ENCODE peak calls at places on chromosomes 11 and 22, in six cellular contexts. J, T, P, G, V and Q are unnamed samples.

GRCh38 chr22:48973694-48974041 is 854.0 kb downstream of the BRD1 start:
- DNase-seq in J (no peak), T (no peak), P (no peak), G (no peak), V (no peak), Q (no peak)

GRCh38 chr22:46039531-46039930 is 62.6 kb upstream of the WNT7B start:
- DNase-seq in J (no peak), T (no peak), P (no peak), G (no peak), V (no peak), Q (no peak)

GRCh38 chr11:111944139-111944538 is 7.0 kb downstream of the DIXDC1 start:
- DNase-seq in J (no peak), T (no peak), P (no peak), G (peak; percentile 40), V (peak; percentile 73), Q (peak; percentile 53)

GRCh38 chr11:46363031-46363407 is 15.8 kb downstream of the DGKZ start:
- DNase-seq in J (no peak), T (no peak), P (peak; percentile 40), G (no peak), V (peak; percentile 61), Q (no peak)

GRCh38 chr11:74636633-74637184 is 44.3 kb downstream of the POLD3 start:
- DNase-seq in J (no peak), T (no peak), P (no peak), G (no peak), V (peak; percentile 96), Q (no peak)

GRCh38 chr11:134682577-134682976 is 270.5 kb upstream of the B3GAT1 start:
- DNase-seq in J (no peak), T (no peak), P (no peak), G (no peak), V (no peak), Q (no peak)

GRCh38 chr11:44625759-44626523 is 60.5 kb downstream of the CD82 start:
- DNase-seq in J (peak; percentile 2), T (no peak), P (no peak), G (no peak), V (no peak), Q (no peak)

GRCh38 chr22:49393526-49393925 is 434.1 kb downstream of the BRD1 start:
- DNase-seq in J (no peak), T (no peak), P (no peak), G (no peak), V (no peak), Q (no peak)

GRCh38 chr11:1696608-1697570 is at the start of gene KRTAP5-6:
- DNase-seq in J (no peak), T (no peak), P (no peak), G (no peak), V (no peak), Q (no peak)

GRCh38 chr22:24005201-24005600 is at the start of gene GSTT4:
- DNase-seq in J (peak; percentile 11), T (no peak), P (no peak), G (no peak), V (no peak), Q (no peak)

GRCh38 chr11:111938687-111939160 is 1.6 kb downstream of the DIXDC1 start:
- DNase-seq in J (peak; percentile 77), T (no peak), P (no peak), G (peak; percentile 30), V (peak; percentile 46), Q (no peak)

GRCh38 chr11:69400769-69401590 is 80.5 kb upstream of the LINC01488 start:
- DNase-seq in J (no peak), T (no peak), P (no peak), G (no peak), V (no peak), Q (no peak)

GRCh38 chr11:67301313-67301921 is 1.9 kb upstream of the SSH3 start:
- DNase-seq in J (no peak), T (peak; percentile 10), P (no peak), G (no peak), V (no peak), Q (no peak)

GRCh38 chr11:119424775-119425174 is 1.8 kb upstream of the THY1 start:
- DNase-seq in J (no peak), T (no peak), P (peak; percentile 35), G (no peak), V (no peak), Q (no peak)

GRCh38 chr22:28299760-28300159 is 379.9 kb downstream of the TTC28 start:
- DNase-seq in J (no peak), T (peak; percentile 19), P (no peak), G (no peak), V (no peak), Q (no peak)

GRCh38 chr11:17601206-17602075 is 54.4 kb downstream of the OTOG start:
- DNase-seq in J (no peak), T (no peak), P (no peak), G (no peak), V (no peak), Q (no peak)

GRCh38 chr11:14357843-14358728 is 897 bp downstream of the RRAS2 start:
- DNase-seq in J (no peak), T (peak; percentile 56), P (peak; percentile 32), G (peak; percentile 36), V (peak; percentile 45), Q (no peak)

GRCh38 chr11:6603287-6604080 is at the start of the genes ILK and RRP8:
- DNase-seq in J (peak; percentile 95), T (peak; percentile 90), P (peak; percentile 82), G (peak; percentile 92), V (peak; percentile 75), Q (peak; percentile 70)

GRCh38 chr11:6607190-6607635 is 3.6 kb downstream of the ILK start:
- DNase-seq in J (no peak), T (no peak), P (no peak), G (no peak), V (no peak), Q (no peak)

GRCh38 chr11:6602096-6602940 is 1.1 kb downstream of the RRP8 start:
- DNase-seq in J (no peak), T (no peak), P (no peak), G (no peak), V (no peak), Q (no peak)

GRCh38 chr11:6606471-6607189 is 3.1 kb downstream of the ILK start:
- DNase-seq in J (peak; percentile 88), T (peak; percentile 93), P (peak; percentile 85), G (peak; percentile 83), V (peak; percentile 86), Q (peak; percentile 67)

DNA sequence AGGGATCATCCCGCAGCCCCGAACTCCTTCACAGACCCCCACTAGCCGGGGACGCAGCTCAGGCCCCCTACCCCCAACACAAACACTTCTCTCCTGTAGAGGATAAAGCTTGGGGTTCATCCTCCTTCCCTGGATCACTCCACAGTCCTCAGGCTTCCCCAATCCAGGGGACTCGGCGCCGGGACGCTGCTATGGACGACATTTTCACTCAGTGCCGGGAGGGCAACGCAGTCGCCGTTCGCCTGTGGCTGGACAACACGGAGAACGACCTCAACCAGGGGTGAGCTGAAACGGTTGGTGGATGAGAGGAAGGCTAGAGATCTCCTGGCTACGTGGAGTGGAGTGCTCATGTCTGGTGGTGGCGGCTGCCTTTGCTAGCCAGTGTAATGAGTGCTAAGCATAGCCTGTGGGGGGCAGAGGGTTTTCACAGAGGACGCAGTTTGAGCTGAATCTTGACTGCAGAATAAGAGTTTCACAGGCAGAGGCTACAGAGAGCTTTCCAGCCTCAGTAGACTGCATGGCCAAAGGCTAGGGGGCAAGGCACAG is 580 bp downstream of the ILK start:
- DNase-seq in J (peak; percentile 83), T (peak; percentile 33), P (peak; percentile 50), G (peak; percentile 61), V (peak; percentile 32), Q (peak; percentile 18)
- TF ChIP-seq CTCF in J (peak; percentile 21), T (no peak), P (peak; percentile 17), G (peak; percentile 34), V (peak; percentile 1), Q (peak; percentile 30)

GRCh38 chr11:57491371-57492061 is 24.0 kb downstream of the SLC43A1 start:
- DNase-seq in J (peak; percentile 68), T (no peak), P (peak; percentile 32), G (no peak), V (no peak), Q (no peak)
- TF ChIP-seq CTCF in J (peak; percentile 51), T (peak; percentile 54), P (peak; percentile 57), G (peak; percentile 73), V (peak; percentile 66), Q (peak; percentile 47)

GRCh38 chr11:64694821-64695365 is 28.1 kb downstream of the NRXN2 start:
- DNase-seq in J (no peak), T (no peak), P (peak; percentile 74), G (no peak), V (no peak), Q (no peak)
- TF ChIP-seq CTCF in J (no peak), T (no peak), P (no peak), G (no peak), V (no peak), Q (no peak)

GRCh38 chr11:90392692-90393091 is 169.8 kb upstream of the CHORDC1 start:
- DNase-seq in J (no peak), T (no peak), P (no peak), G (no peak), V (no peak), Q (no peak)
- TF ChIP-seq CTCF in J (no peak), T (no peak), P (peak; percentile 14), G (no peak), V (peak; percentile 3), Q (peak; percentile 14)

DNA sequence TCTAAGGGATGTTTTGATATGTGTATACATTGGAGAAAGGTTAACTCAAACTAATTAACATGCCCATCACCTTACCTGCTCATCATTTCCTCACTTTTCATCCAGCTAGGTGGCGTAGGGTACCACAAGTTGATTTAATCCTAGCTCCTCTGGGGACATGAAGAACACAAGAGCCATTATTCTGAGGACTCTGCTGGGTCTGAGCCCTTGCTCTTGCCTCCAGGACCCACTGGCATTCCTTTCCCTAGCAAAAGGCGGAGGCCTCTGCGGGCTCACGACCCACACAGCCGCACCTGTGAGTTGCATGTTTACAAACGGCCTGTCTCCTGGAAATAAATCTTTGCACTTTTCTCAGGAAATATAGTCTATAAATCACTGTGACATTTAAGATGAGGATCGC is 871.9 kb downstream of the TBC1D22A start:
- DNase-seq in J (no peak), T (no peak), P (no peak), G (peak; percentile 9), V (no peak), Q (no peak)
- TF ChIP-seq CTCF in J (no peak), T (no peak), P (no peak), G (no peak), V (no peak), Q (peak; percentile 26)

GRCh38 chr22:26134654-26135330 is 34.5 kb upstream of the SEZ6L start:
- DNase-seq in J (no peak), T (no peak), P (peak; percentile 11), G (peak; percentile 23), V (no peak), Q (no peak)
- TF ChIP-seq CTCF in J (peak; percentile 29), T (no peak), P (peak; percentile 51), G (peak; percentile 45), V (no peak), Q (no peak)